ENCODE peak calls at places on chromosomes 16 and 17, in ten cellular contexts. Q, M, H, V, L, I, B, P, J and C are unnamed samples.

GRCh38 chr17:64378890-64379354 is 11.7 kb downstream of the PECAM1 start:
- DNase-seq in L (no peak), P (peak), V (no peak), J (no peak), B (no peak), Q (no peak), I (peak), H (no peak), M (no peak), C (no peak)

GRCh38 chr16:59905628-59906027 is 1171.5 kb upstream of the GOT2 start:
- DNase-seq in B (no peak), J (no peak), Q (peak), I (peak), P (no peak), M (no peak), V (no peak), H (peak), L (peak), C (no peak)

GRCh38 chr16:69397821-69398521 is 12.2 kb upstream of the TERF2 start:
- DNase-seq in H (peak), I (peak), B (peak), J (no peak), Q (peak), V (no peak), M (no peak), L (peak), P (no peak), C (no peak)

GRCh38 chr17:15782809-15783208 is 50.7 kb downstream of the TBC1D26 start:
- DNase-seq in L (peak), B (peak), Q (no peak), V (no peak), P (no peak), M (peak), H (peak), J (no peak), I (peak), C (peak)

GRCh38 chr16:65414284-65414984 is 292.6 kb upstream of the CDH11 start:
- DNase-seq in B (no peak), P (no peak), Q (no peak), I (peak), L (peak), J (no peak), M (no peak), V (peak), H (peak), C (peak)

GRCh38 chr17:37790153-37790552 is 45.3 kb upstream of the HNF1B start:
- DNase-seq in Q (no peak), M (no peak), I (no peak), B (no peak), P (no peak), L (no peak), V (no peak), H (no peak), J (no peak), C (peak)

GRCh38 chr16:87101903-87102302 is 215.3 kb downstream of the C16orf95 start:
- DNase-seq in J (no peak), Q (peak), P (no peak), M (no peak), L (no peak), H (peak), B (no peak), I (peak), V (no peak), C (no peak)

GRCh38 chr16:23362460-23363317 is 60.6 kb downstream of the SCNN1B start:
- DNase-seq in M (peak), B (no peak), H (no peak), I (no peak), Q (peak), P (no peak), J (no peak), L (peak), V (no peak), C (no peak)

GRCh38 chr17:7060165-7060890 is 16.4 kb upstream of the SLC16A11 start:
- DNase-seq in P (no peak), I (peak), B (no peak), M (peak), L (peak), J (no peak), H (peak), Q (peak), V (no peak), C (peak)

GRCh38 chr16:52690468-52690867 is 143.5 kb upstream of the TOX3 start:
- DNase-seq in V (no peak), B (no peak), L (no peak), I (no peak), M (no peak), H (no peak), Q (no peak), J (no peak), P (no peak), C (no peak)

GRCh38 chr17:21249911-21250703 is 3.1 kb downstream of the NATD1 start:
- DNase-seq in J (no peak), I (peak), Q (no peak), P (no peak), L (peak), B (no peak), H (no peak), M (no peak), V (no peak), C (no peak)

GRCh38 chr16:86285938-86286921 is 224.1 kb upstream of the FOXF1 start:
- DNase-seq in P (no peak), V (no peak), L (peak), H (no peak), M (no peak), J (no peak), Q (no peak), I (peak), B (no peak), C (no peak)

GRCh38 chr17:79979201-79979840 is 56.4 kb downstream of the TBC1D16 start:
- DNase-seq in Q (no peak), L (no peak), B (peak), J (no peak), H (no peak), V (no peak), P (no peak), M (peak), I (no peak), C (no peak)

GRCh38 chr17:9628509-9628908 is 16.8 kb upstream of the USP43 start:
- DNase-seq in Q (peak), M (no peak), B (no peak), P (no peak), J (no peak), L (no peak), H (no peak), V (no peak), I (no peak), C (no peak)

GRCh38 chr17:47205419-47205963 is 3.7 kb upstream of the MYL4 start:
- DNase-seq in V (no peak), B (peak), Q (no peak), J (no peak), P (peak), L (peak), H (peak), M (no peak), I (peak), C (no peak)

GRCh38 chr16:1645914-1646525 is 32.1 kb upstream of the JPT2 start:
- DNase-seq in L (peak), I (peak), Q (peak), H (peak), B (no peak), V (no peak), P (no peak), J (no peak), M (no peak), C (no peak)

GRCh38 chr17:11899494-11899893 is 97.8 kb downstream of the ZNF18 start:
- DNase-seq in L (peak), M (no peak), Q (no peak), P (no peak), H (no peak), J (no peak), I (no peak), B (no peak), V (no peak), C (no peak)

GRCh38 chr17:47733414-47734288 is 615 bp downstream of the TBX21 start:
- DNase-seq in Q (no peak), H (no peak), V (no peak), P (no peak), M (no peak), I (no peak), J (no peak), L (no peak), B (no peak), C (no peak)

GRCh38 chr17:2549392-2550211 is 37.9 kb upstream of the METTL16 start:
- DNase-seq in J (no peak), M (no peak), L (peak), B (no peak), V (no peak), P (no peak), I (no peak), H (no peak), Q (no peak), C (no peak)

GRCh38 chr16:50282010-50282538 is 15.7 kb downstream of the ADCY7 start:
- DNase-seq in M (peak), Q (no peak), J (peak), L (no peak), V (no peak), H (peak), B (no peak), P (peak), I (no peak), C (no peak)

GRCh38 chr17:76296889-76297288 is 11.2 kb downstream of the QRICH2 start:
- DNase-seq in M (peak), V (no peak), L (no peak), I (no peak), J (no peak), H (no peak), Q (no peak), P (no peak), B (no peak), C (no peak)

GRCh38 chr16:75054556-75054947 is 55.7 kb downstream of the ZNRF1 start:
- DNase-seq in J (no peak), Q (no peak), H (no peak), V (no peak), P (no peak), M (no peak), I (no peak), L (no peak), B (no peak), C (no peak)

GRCh38 chr17:3040882-3041281 is 22.5 kb downstream of the OR1D5 start:
- DNase-seq in H (no peak), Q (no peak), P (no peak), V (no peak), B (no peak), J (no peak), M (peak), I (no peak), L (no peak), C (no peak)

GRCh38 chr17:18248300-18248731 is 10.2 kb downstream of the FLII start:
- DNase-seq in H (no peak), I (peak), J (no peak), B (peak), L (peak), P (peak), M (no peak), V (peak), Q (peak), C (no peak)

GRCh38 chr16:11107781-11108465 is 148.1 kb downstream of the SOCS1 start:
- DNase-seq in I (peak), V (no peak), Q (no peak), M (no peak), J (no peak), P (no peak), B (no peak), L (no peak), H (peak), C (no peak)

GRCh38 chr16:66935319-66936011 is at the start of gene CES2:
- DNase-seq in B (no peak), M (peak), V (no peak), H (no peak), P (no peak), L (peak), J (no peak), I (peak), Q (no peak), C (no peak)

GRCh38 chr17:50180066-50180465 is 14.3 kb downstream of the SGCA start:
- DNase-seq in P (no peak), B (no peak), H (no peak), L (no peak), I (no peak), V (no peak), M (peak), J (no peak), Q (no peak), C (no peak)

GRCh38 chr16:87882436-87883019 is 13.2 kb upstream of the SLC7A5 start:
- DNase-seq in H (no peak), I (no peak), B (no peak), P (no peak), L (no peak), M (no peak), Q (no peak), V (no peak), J (no peak), C (no peak)

GRCh38 chr17:6456914-6457687 is 12.8 kb downstream of the PIMREG start:
- DNase-seq in M (no peak), I (peak), P (no peak), B (no peak), H (peak), J (no peak), V (no peak), L (peak), Q (peak), C (no peak)

GRCh38 chr17:44083250-44083849 is 12.8 kb downstream of the G6PC3 start:
- DNase-seq in H (no peak), P (no peak), M (no peak), B (peak), Q (peak), J (no peak), I (no peak), L (peak), V (no peak), C (no peak)
- TF ChIP-seq CTCF in H (peak), P (peak), M (no peak), B (no peak), Q (peak), J (peak), I (peak), L (peak), V (no peak), C (peak)

GRCh38 chr16:85025781-85026653 is 1.6 kb upstream of the KIAA0513 start:
- DNase-seq in P (no peak), J (no peak), M (no peak), B (no peak), I (no peak), Q (no peak), L (no peak), V (no peak), H (no peak), C (no peak)

GRCh38 chr16:85027968-85028637 is 508 bp downstream of the KIAA0513 start:
- DNase-seq in Q (no peak), L (no peak), H (no peak), V (no peak), P (no peak), J (no peak), I (no peak), M (no peak), B (no peak), C (no peak)

GRCh38 chr16:85028638-85029412 is 1.2 kb downstream of the KIAA0513 start:
- DNase-seq in L (peak), B (no peak), J (no peak), V (no peak), H (no peak), I (peak), Q (no peak), P (peak), M (no peak), C (no peak)

GRCh38 chr16:85026696-85027095 is 899 bp upstream of the KIAA0513 start:
- DNase-seq in P (no peak), V (no peak), B (no peak), Q (no peak), H (no peak), L (peak), M (no peak), J (no peak), I (no peak), C (no peak)

GRCh38 chr16:85027349-85027967 is at the start of gene KIAA0513:
- DNase-seq in B (peak), Q (peak), L (peak), V (peak), J (peak), P (peak), I (peak), H (peak), M (peak), C (peak)
- TF ChIP-seq CTCF in B (no peak), Q (no peak), L (no peak), V (peak), J (peak), P (peak), I (peak), H (peak), M (no peak), C (peak)

GRCh38 chr17:57739402-57740224 is 5.5 kb downstream of the CCDC182 start:
- DNase-seq in B (no peak), M (no peak), I (peak), L (peak), P (no peak), V (no peak), H (no peak), J (no peak), Q (peak), C (no peak)
- TF ChIP-seq CTCF in B (no peak), M (no peak), I (no peak), L (peak), P (peak), V (peak), H (peak), J (peak), Q (peak), C (peak)

DNA sequence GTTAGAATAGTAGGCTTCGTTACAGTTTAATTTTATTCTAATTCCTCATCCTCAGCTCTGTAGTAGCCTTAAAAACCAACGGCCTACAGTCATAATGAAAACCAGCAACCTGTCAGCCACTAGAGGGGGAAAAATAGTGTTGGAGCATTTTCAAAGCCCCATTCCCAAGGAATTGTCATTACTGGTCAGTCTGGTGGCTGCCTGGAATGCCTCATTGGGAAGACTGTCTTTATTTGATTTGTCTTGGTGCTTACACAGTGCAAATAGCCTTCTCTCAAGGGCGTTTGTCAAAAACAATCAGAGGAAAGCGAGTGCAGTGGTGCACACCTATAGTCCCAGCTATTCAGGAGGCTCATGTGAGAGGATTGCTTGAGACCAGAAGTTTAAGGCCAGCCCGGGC is 4.7 kb downstream of the LPCAT2 start:
- DNase-seq in H (no peak), J (no peak), I (no peak), M (no peak), B (no peak), V (no peak), P (no peak), L (no peak), Q (no peak), C (no peak)
- TF ChIP-seq CTCF in H (peak), J (no peak), I (no peak), M (no peak), B (no peak), V (peak), P (no peak), L (no peak), Q (no peak), C (peak)

GRCh38 chr17:40560592-40561293 is 4.5 kb downstream of the CCR7 start:
- DNase-seq in Q (no peak), B (peak), L (peak), J (no peak), V (no peak), H (peak), I (peak), P (peak), M (no peak), C (no peak)
- TF ChIP-seq CTCF in Q (no peak), B (no peak), L (no peak), J (no peak), V (no peak), H (no peak), I (no peak), P (no peak), M (no peak), C (no peak)

DNA sequence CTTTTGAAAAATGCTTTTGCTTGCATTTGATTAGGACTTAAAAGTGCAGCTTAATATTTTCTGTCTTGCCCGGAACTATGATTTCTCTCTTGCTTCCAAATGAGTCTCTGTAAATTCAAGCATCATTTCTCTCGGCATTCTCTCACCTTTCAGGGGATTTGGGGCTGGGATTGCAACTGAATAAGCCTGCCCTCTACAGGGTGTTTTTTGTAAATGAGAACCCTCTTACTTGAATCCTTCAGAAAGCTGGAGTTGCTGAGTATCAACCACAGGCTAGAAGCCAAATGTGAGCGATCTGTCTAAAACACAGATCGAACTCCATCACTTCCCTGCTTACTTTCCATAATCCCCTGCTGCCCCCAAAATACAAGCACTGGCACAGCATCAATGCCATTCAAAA is 234.6 kb downstream of the TMEM114 start:
- DNase-seq in M (no peak), I (no peak), P (no peak), V (no peak), J (no peak), B (no peak), Q (no peak), L (no peak), H (no peak), C (no peak)
- TF ChIP-seq CTCF in M (no peak), I (no peak), P (no peak), V (no peak), J (no peak), B (no peak), Q (peak), L (no peak), H (no peak), C (no peak)

GRCh38 chr16:72191551-72191950 is 19.6 kb upstream of the PMFBP1 start:
- DNase-seq in P (no peak), H (peak), B (no peak), L (no peak), Q (no peak), J (no peak), V (no peak), M (no peak), I (peak), C (no peak)

GRCh38 chr16:72197556-72197955 is 25.6 kb upstream of the PMFBP1 start:
- DNase-seq in H (no peak), M (no peak), Q (no peak), J (no peak), B (no peak), L (no peak), P (no peak), I (no peak), V (no peak), C (no peak)

GRCh38 chr16:72198021-72198420 is 26.1 kb upstream of the PMFBP1 start:
- DNase-seq in I (peak), L (no peak), J (no peak), V (peak), H (peak), P (no peak), M (no peak), Q (no peak), B (no peak), C (peak)

GRCh38 chr16:72198641-72199250 is 26.8 kb upstream of the PMFBP1 start:
- DNase-seq in B (peak), J (no peak), Q (no peak), P (no peak), M (no peak), L (no peak), V (no peak), H (no peak), I (no peak), C (no peak)

GRCh38 chr16:72195609-72196008 is 23.7 kb upstream of the PMFBP1 start:
- DNase-seq in Q (no peak), H (no peak), M (no peak), V (no peak), J (no peak), I (peak), B (peak), L (no peak), P (no peak), C (no peak)
- TF ChIP-seq CTCF in Q (no peak), H (peak), M (no peak), V (no peak), J (no peak), I (peak), B (no peak), L (peak), P (no peak), C (peak)

DNA sequence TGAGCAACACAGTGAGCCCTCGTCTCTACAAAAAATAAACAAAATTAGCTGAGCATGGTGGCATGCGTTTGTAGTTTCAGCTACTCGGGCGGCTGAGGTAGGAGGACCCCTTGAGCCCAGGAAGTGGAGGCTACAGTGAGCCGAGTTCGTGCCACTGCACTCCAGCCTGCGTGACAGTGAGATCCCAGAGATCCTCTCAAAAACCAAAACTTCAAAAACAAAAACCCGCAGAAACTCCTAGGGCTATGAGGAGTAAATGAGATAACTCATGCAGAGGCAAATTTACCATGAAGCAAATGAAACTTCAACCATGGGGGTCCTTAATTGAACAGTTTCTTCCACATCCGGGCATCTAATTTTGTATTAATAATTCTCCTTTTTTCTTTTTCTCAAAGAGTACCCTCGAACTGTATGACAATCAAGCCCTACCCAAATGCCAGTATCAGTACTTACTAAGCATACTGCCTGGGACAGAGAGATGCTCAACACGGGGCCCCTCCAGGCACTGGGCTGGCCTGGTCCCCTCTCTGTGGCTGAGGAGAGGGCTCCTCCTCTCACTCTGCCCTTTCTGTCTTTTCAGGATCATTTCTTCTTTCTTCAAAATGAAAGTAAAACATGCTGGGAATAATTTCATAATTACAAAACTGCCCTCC is 789 bp upstream of the PIPOX start:
- DNase-seq in M (no peak), Q (no peak), P (no peak), L (no peak), J (no peak), V (no peak), I (no peak), B (no peak), H (no peak), C (no peak)
- TF ChIP-seq CTCF in M (no peak), Q (no peak), P (no peak), L (no peak), J (no peak), V (no peak), I (no peak), B (no peak), H (no peak), C (no peak)